ENCODE peak calls at places on chromosomes 11 and 22, in six cellular contexts. B, T, O, L, J and K are unnamed samples.

GRCh38 chr22:44887941-44888366 is 121.9 kb downstream of the PHF21B start:
- DNase-seq in B (peak; percentile 52), T (no peak), O (no peak), L (no peak), J (no peak), K (no peak)

GRCh38 chr11:94449437-94449836 is 44.2 kb downstream of the MRE11 start:
- DNase-seq in B (no peak), T (peak; percentile 51), O (no peak), L (no peak), J (no peak), K (no peak)

GRCh38 chr11:12625438-12626071 is 48.7 kb upstream of the TEAD1 start:
- DNase-seq in B (no peak), T (peak; percentile 25), O (no peak), L (no peak), J (no peak), K (no peak)

GRCh38 chr11:34363363-34364084 is 5.7 kb upstream of the ABTB2 start:
- DNase-seq in B (no peak), T (no peak), O (no peak), L (no peak), J (no peak), K (no peak)

GRCh38 chr11:58626915-58627483 is 4.5 kb downstream of the CNTF start:
- DNase-seq in B (no peak), T (no peak), O (no peak), L (no peak), J (no peak), K (no peak)

GRCh38 chr11:115132829-115133228 is 371.4 kb downstream of the CADM1 start:
- DNase-seq in B (no peak), T (no peak), O (no peak), L (no peak), J (no peak), K (peak; percentile 52)

GRCh38 chr11:60334005-60334620 is 7.1 kb downstream of the MS4A6E start:
- DNase-seq in B (no peak), T (peak; percentile 57), O (peak; percentile 68), L (peak; percentile 61), J (no peak), K (peak; percentile 57)

GRCh38 chr22:49950396-49950994 is 10.1 kb upstream of the PIM3 start:
- DNase-seq in B (no peak), T (no peak), O (no peak), L (no peak), J (no peak), K (no peak)

GRCh38 chr11:69462106-69463045 is 19.1 kb upstream of the LINC01488 start:
- DNase-seq in B (no peak), T (no peak), O (no peak), L (no peak), J (peak; percentile 11), K (no peak)

GRCh38 chr11:111088872-111089271 is 156.7 kb upstream of the POU2AF2 start:
- DNase-seq in B (no peak), T (no peak), O (no peak), L (no peak), J (no peak), K (no peak)

GRCh38 chr22:50329236-50329635 is 2.4 kb upstream of the DENND6B start:
- DNase-seq in B (no peak), T (no peak), O (no peak), L (no peak), J (no peak), K (no peak)

GRCh38 chr22:22556995-22557925 is 1.8 kb downstream of the PRAME start:
- DNase-seq in B (no peak), T (no peak), O (no peak), L (no peak), J (no peak), K (no peak)

GRCh38 chr22:40637181-40638150 is 947 bp upstream of the MRTFA start:
- DNase-seq in B (peak; percentile 71), T (no peak), O (no peak), L (no peak), J (peak; percentile 33), K (no peak)

GRCh38 chr11:6586434-6587359 is 16.7 kb downstream of the RRP8 start:
- DNase-seq in B (no peak), T (no peak), O (peak; percentile 86), L (no peak), J (no peak), K (no peak)

GRCh38 chr11:33778682-33779081 is 4.4 kb upstream of the FBXO3 start:
- DNase-seq in B (no peak), T (no peak), O (peak; percentile 33), L (no peak), J (no peak), K (no peak)

GRCh38 chr11:34075178-34075820 is 23.8 kb downstream of the CAPRIN1 start:
- DNase-seq in B (no peak), T (peak; percentile 23), O (no peak), L (no peak), J (no peak), K (no peak)

GRCh38 chr11:1643146-1643690 is 13.6 kb downstream of the KRTAP5-5 start:
- DNase-seq in B (no peak), T (no peak), O (no peak), L (no peak), J (no peak), K (no peak)

GRCh38 chr11:45209904-45210699 is 63.7 kb downstream of the PRDM11 start:
- DNase-seq in B (peak; percentile 82), T (no peak), O (peak; percentile 73), L (peak; percentile 63), J (peak; percentile 94), K (peak; percentile 50)

GRCh38 chr22:46673677-46674236 is 53.6 kb downstream of the GRAMD4 start:
- DNase-seq in B (no peak), T (no peak), O (no peak), L (no peak), J (no peak), K (no peak)

GRCh38 chr22:21632237-21632895 is at the start of gene CCDC116:
- DNase-seq in B (peak; percentile 76), T (no peak), O (peak; percentile 48), L (no peak), J (no peak), K (no peak)

DNA sequence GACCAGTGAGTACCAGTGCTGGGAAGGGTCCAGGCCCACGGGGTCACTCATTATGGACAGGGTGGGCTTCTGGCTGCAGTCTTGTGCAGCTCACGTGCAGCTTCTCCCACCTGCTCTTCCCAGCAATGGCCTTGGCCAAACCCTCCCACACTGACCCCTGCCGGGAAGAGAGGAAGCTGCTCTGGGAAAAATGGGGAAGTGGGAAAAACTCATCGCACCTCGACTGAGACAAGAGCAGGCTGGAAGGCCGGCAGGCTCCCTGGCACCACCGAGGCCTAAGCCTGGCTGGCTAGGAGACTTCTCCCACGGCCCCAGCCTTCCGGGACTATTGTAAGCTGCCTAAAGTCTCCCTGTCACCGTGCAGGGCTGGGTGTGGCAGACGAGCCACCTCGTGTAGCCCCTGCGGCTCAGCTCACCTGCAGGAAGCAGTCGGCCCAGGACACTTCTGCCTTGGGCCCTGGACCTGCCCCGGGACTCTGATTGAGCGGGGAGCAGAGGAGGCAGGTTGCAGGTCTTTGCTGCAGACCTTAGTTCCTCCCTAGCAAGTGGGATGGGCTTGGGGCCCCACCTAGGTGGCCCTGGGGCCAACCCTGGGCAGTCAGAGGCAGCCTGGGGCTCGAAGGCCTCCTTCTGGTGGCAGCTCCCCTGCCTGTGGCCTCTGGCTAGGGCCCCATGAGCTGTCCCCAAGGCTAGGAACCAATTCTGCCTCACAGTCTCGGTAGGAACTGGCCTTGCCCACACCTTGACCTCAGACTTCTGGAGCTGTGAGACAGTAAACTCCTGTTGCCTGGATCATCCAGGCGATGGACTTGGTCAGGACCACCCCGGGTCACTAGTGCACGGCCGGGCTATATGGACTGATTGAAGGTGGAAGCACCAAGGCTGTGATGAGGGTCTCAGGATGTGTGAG is 23.1 kb downstream of the MRGPRG start:
- DNase-seq in B (peak; percentile 64), T (peak; percentile 23), O (no peak), L (no peak), J (no peak), K (no peak)
- TF ChIP-seq CTCF in B (peak; percentile 32), T (peak; percentile 22), O (peak; percentile 7), L (no peak), J (peak; percentile 59), K (no peak)

DNA sequence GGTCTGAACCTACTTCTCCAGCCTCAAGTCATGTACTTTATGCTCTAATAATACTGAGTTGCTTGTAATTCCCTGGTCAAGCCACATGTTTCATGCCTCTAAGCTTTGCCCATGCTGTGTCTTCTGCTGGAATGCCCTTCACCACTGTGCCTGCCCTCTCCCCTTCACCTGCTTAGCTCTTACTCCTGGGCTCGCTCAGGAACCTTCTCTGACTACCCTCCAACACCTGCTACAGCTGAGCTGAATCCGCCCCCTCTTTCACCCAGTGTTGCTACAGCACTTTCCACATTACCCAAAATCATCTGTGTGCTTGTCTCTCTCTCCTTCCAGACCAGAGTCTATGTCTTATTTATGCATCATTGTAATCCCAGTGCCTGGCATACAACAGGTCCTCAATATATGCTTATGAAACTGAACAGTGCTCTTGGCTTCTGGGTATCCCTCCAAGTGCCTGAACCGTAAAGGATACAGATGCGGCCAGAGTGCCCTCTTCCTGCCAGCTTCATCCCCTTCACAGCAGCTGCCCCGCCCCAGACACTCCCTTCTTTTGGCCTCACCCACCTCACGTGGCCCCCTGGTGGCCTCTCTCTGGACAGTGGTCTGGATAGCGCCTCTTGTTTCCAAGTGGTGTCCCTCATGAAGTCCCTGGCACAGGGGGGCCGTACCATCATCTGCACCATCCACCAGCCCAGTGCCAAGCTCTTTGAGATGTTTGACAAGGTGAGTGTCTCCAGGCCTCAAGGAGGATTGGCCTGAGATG is 7.1 kb downstream of the ABCG4 start:
- DNase-seq in B (no peak), T (peak; percentile 26), O (peak; percentile 40), L (no peak), J (no peak), K (no peak)
- TF ChIP-seq CTCF in B (peak; percentile 12), T (no peak), O (peak; percentile 39), L (no peak), J (no peak), K (peak; percentile 7)

DNA sequence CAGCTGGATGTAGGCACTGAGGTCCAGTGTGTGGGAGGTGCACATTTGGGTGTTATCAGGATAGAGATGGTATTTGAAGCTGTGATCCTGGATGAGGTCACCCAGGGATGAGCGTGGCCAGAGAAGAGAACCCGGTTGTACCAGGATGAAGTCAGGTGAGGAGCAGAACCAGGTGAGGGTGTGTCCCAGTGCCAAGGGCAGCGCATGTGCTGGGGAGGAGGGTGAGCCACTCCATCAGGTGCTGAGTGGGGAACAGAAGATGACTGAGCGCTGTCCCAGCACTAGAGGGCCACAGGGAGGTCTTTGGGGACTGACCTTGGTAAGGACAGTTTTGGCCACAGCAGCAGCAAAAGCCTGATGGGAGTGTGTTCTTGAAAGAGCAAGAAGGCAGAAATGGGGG is 2.7 kb downstream of the ARL2 start:
- DNase-seq in B (no peak), T (no peak), O (no peak), L (no peak), J (no peak), K (no peak)
- TF ChIP-seq CTCF in B (no peak), T (no peak), O (no peak), L (no peak), J (no peak), K (peak; percentile 3)

GRCh38 chr11:70926543-70926942 is 325.8 kb downstream of the SHANK2 start:
- DNase-seq in B (no peak), T (no peak), O (no peak), L (no peak), J (no peak), K (no peak)

GRCh38 chr11:70921804-70922203 is 330.6 kb downstream of the SHANK2 start:
- DNase-seq in B (no peak), T (no peak), O (no peak), L (no peak), J (no peak), K (no peak)

GRCh38 chr11:70924108-70924507 is 328.3 kb downstream of the SHANK2 start:
- DNase-seq in B (no peak), T (no peak), O (no peak), L (no peak), J (no peak), K (no peak)

GRCh38 chr11:70928854-70929598 is 323.4 kb downstream of the SHANK2 start:
- DNase-seq in B (no peak), T (no peak), O (no peak), L (no peak), J (no peak), K (no peak)

GRCh38 chr11:70925238-70925637 is 327.1 kb downstream of the SHANK2 start:
- DNase-seq in B (no peak), T (no peak), O (no peak), L (no peak), J (no peak), K (no peak)
- TF ChIP-seq CTCF in B (no peak), T (no peak), O (no peak), L (no peak), J (no peak), K (no peak)